ENCODE peak calls at places on chromosomes 6 and 20, in six cellular contexts. E is endothelial cell of umbilical vein, G is neural progenitor cell, Y is hepatocyte, M is A549, H is HepG2. S is an unnamed sample.

GRCh38 chr6:56475736-56476457 is 166.8 kb downstream of the DST start:
- DNase-seq in E (peak; percentile 74), G (no peak), Y (peak; percentile 50), M (no peak), H (peak; percentile 7), S (no peak)

GRCh38 chr6:44216677-44217331 is at the start of gene MYMX:
- DNase-seq in E (no peak), G (peak; percentile 77), Y (no peak), M (no peak), H (no peak), S (no peak)

GRCh38 chr6:43707269-43707668 is 19.7 kb upstream of the MRPS18A start:
- DNase-seq in E (no peak), G (no peak), Y (no peak), M (no peak), H (no peak), S (peak; percentile 28)

GRCh38 chr20:44153636-44154043 is 33.3 kb downstream of the JPH2 start:
- DNase-seq in E (no peak), G (no peak), Y (no peak), M (no peak), H (no peak), S (peak; percentile 29)

GRCh38 chr6:118705799-118706481 is 54.5 kb upstream of the CEP85L start:
- DNase-seq in E (peak; percentile 74), G (peak; percentile 44), Y (no peak), M (no peak), H (no peak), S (peak; percentile 11)

GRCh38 chr6:89148016-89148750 is 2.3 kb downstream of the PM20D2 start:
- DNase-seq in E (no peak), G (no peak), Y (no peak), M (no peak), H (no peak), S (peak; percentile 12)

GRCh38 chr6:73710470-73710869 is 14.5 kb downstream of the CD109 start:
- DNase-seq in E (peak; percentile 57), G (no peak), Y (peak; percentile 48), M (no peak), H (peak; percentile 7), S (peak; percentile 86)

GRCh38 chr20:18587665-18588553 is at the start of gene DTD1:
- DNase-seq in E (peak; percentile 85), G (peak; percentile 92), Y (peak; percentile 95), M (peak; percentile 80), H (peak; percentile 84), S (peak; percentile 66)

GRCh38 chr6:42025066-42025789 is 25.1 kb upstream of the TAF8 start:
- DNase-seq in E (no peak), G (no peak), Y (no peak), M (no peak), H (no peak), S (no peak)

GRCh38 chr20:21102252-21102609 is 3.9 kb downstream of the LINC00237 start:
- DNase-seq in E (no peak), G (peak; percentile 50), Y (no peak), M (no peak), H (no peak), S (no peak)

GRCh38 chr6:19410477-19410876 is 426.7 kb upstream of the ID4 start:
- DNase-seq in E (no peak), G (no peak), Y (peak; percentile 55), M (no peak), H (no peak), S (peak; percentile 62)

GRCh38 chr6:15658345-15658744 is 4.5 kb downstream of the DTNBP1 start:
- DNase-seq in E (no peak), G (no peak), Y (no peak), M (no peak), H (no peak), S (no peak)

GRCh38 chr6:139433647-139434419 is 59.4 kb upstream of the CITED2 start:
- DNase-seq in E (peak; percentile 6), G (no peak), Y (peak; percentile 24), M (no peak), H (peak; percentile 11), S (peak; percentile 89)

GRCh38 chr6:38177885-38178583 is 358.5 kb downstream of the ZFAND3 start:
- DNase-seq in E (no peak), G (no peak), Y (no peak), M (no peak), H (no peak), S (no peak)

GRCh38 chr6:31878222-31878621 is 575 bp downstream of the SLC44A4 start:
- DNase-seq in E (no peak), G (no peak), Y (no peak), M (no peak), H (no peak), S (no peak)

GRCh38 chr6:31880616-31881015 is 1.8 kb upstream of the SLC44A4 start:
- DNase-seq in E (no peak), G (no peak), Y (no peak), M (no peak), H (no peak), S (no peak)

GRCh38 chr6:31877651-31878161 is 1.1 kb downstream of the SLC44A4 start:
- DNase-seq in E (no peak), G (no peak), Y (peak; percentile 89), M (no peak), H (peak; percentile 77), S (peak; percentile 61)

GRCh38 chr6:31879901-31880300 is 1.1 kb upstream of the SLC44A4 start:
- DNase-seq in E (no peak), G (no peak), Y (no peak), M (no peak), H (no peak), S (no peak)

GRCh38 chr6:31878761-31879542 is at the start of gene SLC44A4:
- DNase-seq in E (no peak), G (no peak), Y (peak; percentile 71), M (no peak), H (no peak), S (no peak)
- H3K27ac ChIP-seq in E (no peak within 1 kb of the TSS), G (no peak within 1 kb of the TSS), Y (peak within 1 kb of the TSS; percentile 99), M (peak within 1 kb of the TSS; percentile 16), H (no peak within 1 kb of the TSS), S (peak within 1 kb of the TSS; percentile 47)

GRCh38 chr20:63736893-63737689 is 627 bp downstream of the LIME1 start:
- DNase-seq in E (no peak), G (no peak), Y (peak; percentile 37), M (no peak), H (no peak), S (no peak)

GRCh38 chr20:63737690-63737939 is 1.2 kb downstream of the LIME1 start:
- DNase-seq in E (no peak), G (peak; percentile 55), Y (no peak), M (no peak), H (peak; percentile 60), S (no peak)

GRCh38 chr20:63734111-63734945 is 2.1 kb upstream of the LIME1 start:
- DNase-seq in E (no peak), G (no peak), Y (no peak), M (no peak), H (no peak), S (peak; percentile 21)

GRCh38 chr20:63734946-63735858 is 1.3 kb upstream of the LIME1 start:
- DNase-seq in E (no peak), G (no peak), Y (no peak), M (no peak), H (no peak), S (peak; percentile 19)

DNA sequence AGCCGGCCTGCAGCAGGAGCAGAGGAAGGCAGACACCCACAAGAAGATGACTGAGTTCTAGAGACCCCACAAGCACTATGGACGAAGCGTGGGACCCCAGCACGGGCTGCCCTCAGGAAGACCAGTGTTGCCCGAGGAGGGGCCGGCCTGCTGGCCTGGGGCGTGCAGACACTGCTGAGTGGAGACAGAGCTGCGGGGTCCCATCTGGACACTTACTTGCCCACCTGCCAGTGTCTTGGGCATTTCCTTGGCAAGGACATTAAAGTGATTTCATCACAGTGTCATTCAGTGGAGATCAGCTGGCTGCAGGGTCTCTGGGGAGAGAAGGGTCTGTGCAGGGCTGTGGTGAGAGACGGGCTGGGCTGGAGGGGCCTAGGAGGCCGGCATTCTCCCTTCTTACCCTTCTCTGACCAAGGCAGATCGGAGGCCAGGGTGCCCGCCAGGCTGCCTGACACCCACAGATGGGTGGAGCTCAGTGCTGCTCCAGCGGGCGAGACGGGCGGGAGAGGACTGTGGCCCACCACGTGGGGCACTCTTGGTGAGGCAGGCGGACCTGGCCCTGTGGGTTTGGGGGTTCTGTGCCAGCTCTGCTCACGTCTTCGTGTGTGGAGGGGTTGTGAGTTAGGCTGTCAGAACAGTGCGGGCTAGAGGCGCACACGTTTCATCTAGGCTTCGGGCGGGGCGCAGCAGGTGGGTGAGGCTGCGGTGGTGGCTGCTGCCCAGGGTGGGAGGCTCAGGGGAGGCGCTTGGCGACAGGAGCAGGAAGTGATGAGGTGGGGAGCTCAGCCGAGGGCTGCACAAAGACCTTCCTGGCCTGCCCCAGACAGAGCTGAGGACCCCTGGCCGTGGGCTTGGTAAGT is at the start of gene LIME1:
- DNase-seq in E (no peak), G (no peak), Y (peak; percentile 14), M (no peak), H (no peak), S (peak; percentile 28)
- H3K4me2 ChIP-seq in E (no peak within 1 kb of the TSS), G (peak within 1 kb of the TSS; percentile 77), Y (peak within 1 kb of the TSS; percentile 99), M (no peak within 1 kb of the TSS), H (peak within 1 kb of the TSS; percentile 90), S (no peak within 1 kb of the TSS)

DNA sequence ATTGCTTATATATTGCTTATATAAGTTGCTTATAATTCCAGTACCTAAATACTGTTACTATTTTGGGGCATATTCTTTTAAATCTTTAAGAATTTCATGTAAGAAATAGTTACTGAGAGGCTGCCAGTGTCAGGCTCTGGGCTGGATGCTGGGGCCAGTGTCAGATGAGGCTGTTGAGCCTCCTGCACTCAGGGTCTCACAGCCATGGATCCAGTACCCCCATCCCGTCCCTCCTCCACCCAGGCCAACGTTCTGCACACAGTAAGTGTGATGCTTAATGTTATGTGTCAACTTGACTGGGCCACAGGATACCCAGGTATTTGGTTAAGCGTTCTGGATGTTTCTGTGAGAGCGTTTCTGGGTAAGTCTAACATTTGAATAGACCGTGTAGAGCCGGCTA is 119.5 kb upstream of the PMEPA1 start:
- DNase-seq in E (no peak), G (no peak), Y (no peak), M (no peak), H (no peak), S (no peak)
- H3K27ac ChIP-seq in E (no peak overlapping the region), G (no peak overlapping the region), Y (no peak overlapping the region), M (peak overlapping the region; percentile 50), H (no peak overlapping the region), S (no peak overlapping the region)

DNA sequence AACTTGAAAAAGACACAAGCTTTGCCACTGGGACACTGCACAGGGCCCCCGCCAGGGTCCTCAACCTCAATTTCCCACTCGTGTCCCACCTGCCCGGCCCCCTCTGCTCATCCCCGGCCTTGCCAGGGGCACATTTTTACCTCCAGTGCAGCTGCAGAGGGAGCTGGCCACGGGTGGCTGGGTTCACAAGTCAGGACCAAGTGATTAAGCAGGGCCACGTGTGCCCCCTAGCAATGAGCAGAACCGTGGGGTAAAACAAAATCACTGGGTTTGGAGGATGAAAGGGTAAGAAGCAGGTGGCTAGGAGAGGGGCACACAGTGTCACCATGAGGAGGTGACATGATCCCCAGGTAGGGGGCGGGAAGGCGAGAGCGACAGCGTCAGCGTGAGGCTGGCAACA is 61.2 kb upstream of the RPS6KA2 start:
- DNase-seq in E (no peak), G (no peak), Y (no peak), M (no peak), H (no peak), S (no peak)
- H3K4me2 ChIP-seq in E (no peak overlapping the region), G (peak overlapping the region; percentile 63), Y (no peak overlapping the region), M (no peak overlapping the region), H (no peak overlapping the region), S (no peak overlapping the region)

DNA sequence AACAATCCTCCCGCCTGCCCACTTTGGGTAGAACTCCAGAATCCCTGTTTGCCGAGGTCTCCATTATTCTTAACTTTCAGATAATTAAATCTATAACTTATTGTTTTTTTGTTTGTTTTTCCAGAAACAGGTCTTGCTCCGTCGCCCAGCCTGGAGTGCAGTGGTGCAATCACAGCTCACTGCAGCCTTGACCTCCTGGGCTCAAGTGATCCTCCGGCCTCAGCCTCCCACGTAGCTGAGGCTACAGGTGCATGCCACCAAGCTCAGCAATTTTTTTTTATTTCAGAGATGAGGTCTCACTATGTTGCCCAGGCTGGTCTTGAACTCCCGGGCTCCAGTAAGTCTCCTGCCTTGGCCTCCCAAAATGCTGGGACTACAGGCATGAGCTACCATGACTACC is 28.8 kb downstream of the ZMYND8 start:
- DNase-seq in E (no peak), G (no peak), Y (no peak), M (no peak), H (no peak), S (no peak)
- H3K27ac ChIP-seq in E (no peak overlapping the region), G (no peak overlapping the region), Y (peak overlapping the region; percentile 76), M (peak overlapping the region; percentile 94), H (no peak overlapping the region), S (no peak overlapping the region)